ENCODE peak calls at places on chromosomes 6 and 20, in ten cellular contexts. P is mucosa of descending colon; C is activated T-cell treated with anti-CD3 and anti-CD28 coated beads for 48 hours; D is effector CD4-positive, alpha-beta T cell; H is renal cortical epithelial cell; G is Peyer's patch; R is endothelial cell; L is mucosa of gallbladder; Q is progenitor cell of endocrine pancreas; F is HS-27A. W is an unnamed sample.

GRCh38 chr6:4973972-4974885 is 29.6 kb downstream of the RPP40 start:
- DNase-seq in G (no peak), H (peak), L (peak), P (no peak), R (peak), Q (no peak), D (no peak), C (no peak), F (no peak), W (no peak)

GRCh38 chr6:56073315-56073714 is 174.1 kb downstream of the COL21A1 start:
- DNase-seq in P (no peak), F (no peak), D (no peak), G (no peak), H (peak), Q (no peak), R (no peak), L (no peak), C (no peak), W (no peak)

GRCh38 chr6:38522322-38522721 is 117.4 kb downstream of the BTBD9 start:
- DNase-seq in Q (no peak), F (no peak), R (no peak), G (no peak), P (no peak), D (no peak), H (no peak), C (no peak), L (peak), W (no peak)

GRCh38 chr20:774680-775057 is 6.4 kb upstream of the SLC52A3 start:
- DNase-seq in Q (no peak), R (no peak), H (no peak), F (no peak), G (no peak), P (no peak), L (no peak), D (no peak), C (no peak), W (no peak)

GRCh38 chr6:84033523-84034451 is at the start of gene MRAP2:
- DNase-seq in H (no peak), Q (peak), G (peak), L (no peak), D (no peak), F (no peak), C (peak), R (peak), P (peak), W (peak)

GRCh38 chr20:49698477-49698876 is 15.2 kb downstream of the B4GALT5 start:
- DNase-seq in D (no peak), G (no peak), C (no peak), Q (no peak), H (no peak), F (no peak), R (no peak), L (no peak), P (no peak), W (no peak)

GRCh38 chr20:2168946-2169345 is 67.3 kb downstream of the STK35 start:
- DNase-seq in P (no peak), R (no peak), L (no peak), H (no peak), D (no peak), C (no peak), G (no peak), F (no peak), Q (no peak), W (no peak)

GRCh38 chr6:710601-711571 is 17.9 kb upstream of the EXOC2 start:
- DNase-seq in Q (peak), P (peak), D (peak), C (peak), F (no peak), H (peak), L (peak), R (peak), G (peak), W (peak)

W was measured in left lung.